ENCODE peak calls at places on chromosomes 13 and 19, in four cellular contexts. One of them, this sample, is unnamed.

GRCh38 chr19:34661357-34661756 is 15.6 kb downstream of the SCGB2B2 start:
- DNase-seq in right cardiac atrium: no peak
- DNase-seq in stimulated activated CD4-positive, alpha-beta T cell treated with anti-CD3 and anti-CD28 coated beads, Interleukin-4, amount 100 ng/mL, for 4 hours: no peak
- DNase-seq in activated naive CD4-positive, alpha-beta T cell: no peak
- DNase-seq in this sample: no peak

GRCh38 chr19:50178859-50179537 is 15.9 kb upstream of the IZUMO2 start:
- DNase-seq in activated naive CD4-positive, alpha-beta T cell: no peak
- DNase-seq in stimulated activated CD4-positive, alpha-beta T cell treated with anti-CD3 and anti-CD28 coated beads, Interleukin-4, amount 100 ng/mL, for 4 hours: no peak
- DNase-seq in right cardiac atrium: no peak
- DNase-seq in this sample: no peak

GRCh38 chr19:10981496-10981895 is 20.7 kb downstream of the SMARCA4 start:
- DNase-seq in activated naive CD4-positive, alpha-beta T cell: no peak
- DNase-seq in right cardiac atrium: peak
- DNase-seq in stimulated activated CD4-positive, alpha-beta T cell treated with anti-CD3 and anti-CD28 coated beads, Interleukin-4, amount 100 ng/mL, for 4 hours: no peak
- DNase-seq in this sample: no peak

GRCh38 chr13:113080361-113080831 is 25.2 kb upstream of the F7 start:
- DNase-seq in activated naive CD4-positive, alpha-beta T cell: no peak
- DNase-seq in right cardiac atrium: no peak
- DNase-seq in stimulated activated CD4-positive, alpha-beta T cell treated with anti-CD3 and anti-CD28 coated beads, Interleukin-4, amount 100 ng/mL, for 4 hours: no peak
- DNase-seq in this sample: peak

GRCh38 chr13:98254541-98254940 is 77.5 kb upstream of the RNF113B start:
- DNase-seq in stimulated activated CD4-positive, alpha-beta T cell treated with anti-CD3 and anti-CD28 coated beads, Interleukin-4, amount 100 ng/mL, for 4 hours: no peak
- DNase-seq in activated naive CD4-positive, alpha-beta T cell: no peak
- DNase-seq in right cardiac atrium: no peak
- DNase-seq in this sample: no peak

GRCh38 chr13:23941216-23941615 is 43.9 kb upstream of the C1QTNF9B start:
- DNase-seq in activated naive CD4-positive, alpha-beta T cell: no peak
- DNase-seq in right cardiac atrium: no peak
- DNase-seq in stimulated activated CD4-positive, alpha-beta T cell treated with anti-CD3 and anti-CD28 coated beads, Interleukin-4, amount 100 ng/mL, for 4 hours: no peak
- DNase-seq in this sample: no peak

GRCh38 chr13:60134376-60134775 is 29.4 kb downstream of the DIAPH3 start:
- DNase-seq in stimulated activated CD4-positive, alpha-beta T cell treated with anti-CD3 and anti-CD28 coated beads, Interleukin-4, amount 100 ng/mL, for 4 hours: no peak
- DNase-seq in activated naive CD4-positive, alpha-beta T cell: no peak
- DNase-seq in right cardiac atrium: no peak
- DNase-seq in this sample: no peak

GRCh38 chr19:17318966-17319365 is 9.6 kb downstream of the DDA1 start:
- DNase-seq in activated naive CD4-positive, alpha-beta T cell: no peak
- DNase-seq in right cardiac atrium: no peak
- DNase-seq in stimulated activated CD4-positive, alpha-beta T cell treated with anti-CD3 and anti-CD28 coated beads, Interleukin-4, amount 100 ng/mL, for 4 hours: no peak
- DNase-seq in this sample: no peak

GRCh38 chr13:26485786-26486185 is 71.7 kb upstream of the WASF3 start:
- DNase-seq in stimulated activated CD4-positive, alpha-beta T cell treated with anti-CD3 and anti-CD28 coated beads, Interleukin-4, amount 100 ng/mL, for 4 hours: no peak
- DNase-seq in right cardiac atrium: no peak
- DNase-seq in activated naive CD4-positive, alpha-beta T cell: no peak
- DNase-seq in this sample: no peak

GRCh38 chr19:31448221-31448657 is 99.0 kb upstream of the TSHZ3 start:
- DNase-seq in activated naive CD4-positive, alpha-beta T cell: no peak
- DNase-seq in right cardiac atrium: peak
- DNase-seq in stimulated activated CD4-positive, alpha-beta T cell treated with anti-CD3 and anti-CD28 coated beads, Interleukin-4, amount 100 ng/mL, for 4 hours: no peak
- DNase-seq in this sample: peak

GRCh38 chr19:2270157-2270571 is 11.8 kb downstream of the PEAK3 start:
- DNase-seq in stimulated activated CD4-positive, alpha-beta T cell treated with anti-CD3 and anti-CD28 coated beads, Interleukin-4, amount 100 ng/mL, for 4 hours: peak
- DNase-seq in activated naive CD4-positive, alpha-beta T cell: no peak
- DNase-seq in right cardiac atrium: peak
- DNase-seq in this sample: peak

GRCh38 chr13:112462408-112462807 is 86.3 kb downstream of the SPACA7 start:
- DNase-seq in activated naive CD4-positive, alpha-beta T cell: no peak
- DNase-seq in right cardiac atrium: no peak
- DNase-seq in stimulated activated CD4-positive, alpha-beta T cell treated with anti-CD3 and anti-CD28 coated beads, Interleukin-4, amount 100 ng/mL, for 4 hours: no peak
- DNase-seq in this sample: no peak

GRCh38 chr13:40079721-40080120 is 424.3 kb downstream of the COG6 start:
- DNase-seq in activated naive CD4-positive, alpha-beta T cell: no peak
- DNase-seq in right cardiac atrium: no peak
- DNase-seq in stimulated activated CD4-positive, alpha-beta T cell treated with anti-CD3 and anti-CD28 coated beads, Interleukin-4, amount 100 ng/mL, for 4 hours: no peak
- DNase-seq in this sample: no peak